ENCODE peak calls at places on chromosomes 13 and 19, in six cellular contexts. J is upper lobe of right lung, U is endodermal cell, A is caudate nucleus, C is left ventricle myocardium inferior, K is mammary epithelial cell. O is an unnamed sample.

GRCh38 chr19:13835791-13836723 is 40.8 kb downstream of the ZSWIM4 start:
- DNase-seq in U (peak; percentile 47), C (peak; percentile 62), K (no peak), A (no peak), J (peak; percentile 77), O (no peak)

GRCh38 chr19:40627486-40628279 is 26.5 kb downstream of the LTBP4 start:
- DNase-seq in J (no peak), C (no peak), U (peak; percentile 60), A (no peak), K (no peak), O (no peak)

GRCh38 chr19:34265221-34265650 is 10.9 kb downstream of the GARRE1 start:
- DNase-seq in J (no peak), A (no peak), U (peak; percentile 71), C (peak; percentile 31), K (peak; percentile 80), O (no peak)

GRCh38 chr13:101416181-101417042 is at the start of gene NALCN:
- DNase-seq in U (peak; percentile 78), A (peak; percentile 54), C (peak; percentile 22), K (peak; percentile 14), J (no peak), O (peak; percentile 41)

GRCh38 chr13:76882431-76882830 is 3.8 kb downstream of the KCTD12 start:
- DNase-seq in J (no peak), U (no peak), A (no peak), K (no peak), C (no peak), O (no peak)

GRCh38 chr13:101283782-101284181 is 132.5 kb downstream of the NALCN start:
- DNase-seq in A (no peak), J (no peak), K (peak; percentile 53), C (no peak), U (no peak), O (no peak)

GRCh38 chr13:60590775-60591174 is 193.8 kb downstream of the TDRD3 start:
- DNase-seq in C (no peak), J (no peak), U (no peak), K (no peak), A (no peak), O (no peak)

GRCh38 chr13:84528408-84529055 is 646.3 kb upstream of the SLITRK1 start:
- DNase-seq in U (no peak), K (no peak), C (no peak), J (peak; percentile 41), A (no peak), O (no peak)

GRCh38 chr19:48551437-48552302 is at the start of gene SULT2B1:
- DNase-seq in K (peak; percentile 28), C (no peak), A (no peak), J (peak; percentile 86), U (no peak), O (no peak)

GRCh38 chr13:72820156-72820897 is 38.4 kb downstream of the PIBF1 start:
- DNase-seq in A (no peak), U (no peak), J (no peak), C (no peak), K (peak; percentile 3), O (no peak)

GRCh38 chr19:32195706-32196610 is 149.5 kb upstream of the ZNF507 start:
- DNase-seq in U (peak; percentile 22), K (no peak), J (no peak), A (no peak), C (no peak), O (no peak)
- H3K27ac ChIP-seq in U (no peak overlapping the region), K (no peak overlapping the region), J (no peak overlapping the region), A (no peak overlapping the region), C (no peak overlapping the region), O (no peak overlapping the region)

GRCh38 chr19:46604781-46605355 is 3.7 kb downstream of the CALM3 start:
- DNase-seq in C (no peak), A (no peak), U (peak; percentile 41), K (no peak), J (peak; percentile 42), O (peak; percentile 47)
- H3K27ac ChIP-seq in C (peak overlapping the region; percentile 47), A (peak overlapping the region; percentile 74), U (no peak overlapping the region), K (no peak overlapping the region), J (no peak overlapping the region), O (peak overlapping the region; percentile 87)

DNA sequence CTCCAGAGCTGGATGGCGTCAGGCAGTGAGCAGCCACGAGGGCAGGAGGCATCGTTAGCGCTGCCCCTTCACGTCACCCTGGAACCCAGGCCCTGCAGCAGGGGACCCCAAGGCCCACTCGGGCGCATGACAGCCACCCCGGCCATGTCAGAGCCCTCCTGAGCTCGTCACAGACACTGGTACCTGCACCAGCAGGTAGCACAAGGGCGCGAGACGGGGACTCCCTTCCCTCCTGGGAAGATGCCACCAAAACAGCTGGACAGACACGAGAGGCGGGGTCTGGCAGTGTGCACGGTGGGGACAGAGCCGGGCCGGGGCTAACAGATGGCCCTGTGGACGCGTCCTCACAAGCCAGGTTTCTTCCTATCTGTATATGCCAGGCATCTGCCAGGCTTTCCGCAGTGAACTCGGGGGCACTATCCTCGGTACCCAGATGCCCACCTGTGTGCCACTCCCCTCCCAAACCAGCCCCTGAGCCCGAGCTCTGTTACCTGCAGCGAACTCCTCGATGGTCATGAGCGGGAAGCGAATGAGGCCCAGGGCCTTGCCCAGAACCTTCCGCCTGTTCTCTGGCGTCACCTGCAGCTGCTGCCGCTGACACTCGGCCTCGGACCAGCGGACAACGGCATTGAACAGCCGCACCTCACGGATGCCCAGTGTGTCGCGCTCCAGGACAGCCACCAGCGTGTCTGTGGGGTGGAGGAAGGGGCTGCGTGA is 25.8 kb downstream of the BTBD2 start:
- DNase-seq in K (no peak), J (no peak), U (no peak), A (no peak), C (no peak), O (no peak)
- H3K27ac ChIP-seq in K (no peak overlapping the region), J (no peak overlapping the region), U (no peak overlapping the region), A (no peak overlapping the region), C (no peak overlapping the region), O (no peak overlapping the region)

GRCh38 chr19:35744688-35745327 is 410 bp downstream of the U2AF1L4 start:
- DNase-seq in C (peak; percentile 95), A (peak; percentile 89), K (peak; percentile 93), U (peak; percentile 98), J (peak; percentile 97), O (peak; percentile 97)
- H3K27ac ChIP-seq in C (peak overlapping the region; percentile 100), A (peak overlapping the region; percentile 99), K (peak overlapping the region; percentile 90), U (peak overlapping the region; percentile 99), J (peak overlapping the region; percentile 100), O (peak overlapping the region; percentile 96)

GRCh38 chr13:113658836-113659235 is 838 bp upstream of the ATP4B start:
- DNase-seq in A (no peak), C (peak; percentile 0), J (peak; percentile 45), U (no peak), K (no peak), O (no peak)

GRCh38 chr13:113661506-113661905 is 3.5 kb upstream of the ATP4B start:
- DNase-seq in A (no peak), J (no peak), C (no peak), K (no peak), U (no peak), O (no peak)

GRCh38 chr13:113657851-113658741 is at the start of gene ATP4B:
- DNase-seq in J (no peak), K (no peak), U (peak; percentile 38), A (no peak), C (peak; percentile 13), O (no peak)

GRCh38 chr13:113659337-113659736 is 1.3 kb upstream of the ATP4B start:
- DNase-seq in A (no peak), K (no peak), J (no peak), C (no peak), U (no peak), O (no peak)

DNA sequence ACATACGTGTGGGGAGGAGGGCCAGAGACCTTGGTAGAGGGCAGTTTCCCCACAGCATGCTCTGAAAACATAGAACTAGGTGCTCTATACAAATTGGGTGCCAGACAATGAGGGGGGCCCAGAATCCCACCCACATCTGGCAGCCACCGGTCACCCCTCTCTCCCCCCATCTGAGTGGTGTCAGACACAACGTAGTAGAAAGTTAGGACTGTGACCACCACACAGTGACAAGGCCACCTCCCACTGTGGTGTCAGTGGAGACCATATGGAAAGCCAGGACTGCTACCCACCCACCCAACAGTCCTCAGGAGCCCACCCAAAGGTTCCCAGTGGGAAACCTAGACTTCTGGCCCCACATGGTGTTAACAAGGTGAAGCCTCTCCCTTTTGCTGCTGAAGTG is 2.1 kb upstream of the ATP4B start:
- DNase-seq in C (peak; percentile 5), K (no peak), J (no peak), A (no peak), U (no peak), O (no peak)
- H3K27ac ChIP-seq in C (no peak overlapping the region), K (no peak overlapping the region), J (no peak overlapping the region), A (no peak overlapping the region), U (no peak overlapping the region), O (no peak overlapping the region)

GRCh38 chr13:28541966-28542365 is 47.0 kb upstream of the FLT1 start:
- DNase-seq in C (no peak), A (no peak), U (no peak), K (no peak), J (no peak), O (no peak)
- H3K27ac ChIP-seq in C (no peak overlapping the region), A (no peak overlapping the region), U (no peak overlapping the region), K (no peak overlapping the region), J (no peak overlapping the region), O (no peak overlapping the region)

GRCh38 chr13:30898721-30899188 is 7.3 kb upstream of the MEDAG start:
- DNase-seq in J (no peak), C (no peak), A (no peak), K (peak; percentile 22), U (no peak), O (no peak)
- H3K27ac ChIP-seq in J (peak overlapping the region; percentile 1), C (peak overlapping the region; percentile 61), A (no peak overlapping the region), K (no peak overlapping the region), U (no peak overlapping the region), O (no peak overlapping the region)

GRCh38 chr13:113393226-113393571 is 29.3 kb upstream of the GRTP1 start:
- DNase-seq in C (no peak), J (peak; percentile 59), U (no peak), K (no peak), A (no peak), O (no peak)
- H3K27ac ChIP-seq in C (peak overlapping the region; percentile 84), J (no peak overlapping the region), U (no peak overlapping the region), K (no peak overlapping the region), A (no peak overlapping the region), O (peak overlapping the region; percentile 30)